ENCODE peak calls at places on chromosomes 2 and 18, in seven cellular contexts. One of them, this sample, is unnamed.
A peak's percentile ranks its signal among the peaks of the same experiment; 100 is the strongest.

GRCh38 chr2:227366861-227367800 is 12.0 kb downstream of the TM4SF20 start:
- ATAC-seq in naive thymus-derived CD4-positive, alpha-beta T cell: no peak
- ATAC-seq in sciatic nerve: peak; percentile 54
- ATAC-seq in left ventricle myocardium superior: peak; percentile 39
- ATAC-seq in left cardiac atrium: peak; percentile 56
- ATAC-seq in left lobe of liver: no peak
- ATAC-seq in natural killer cell: no peak
- ATAC-seq in this sample: no peak

GRCh38 chr18:4468515-4468914 is 13.4 kb upstream of the DLGAP1 start:
- ATAC-seq in natural killer cell: no peak
- ATAC-seq in left lobe of liver: no peak
- ATAC-seq in sciatic nerve: no peak
- ATAC-seq in left cardiac atrium: no peak
- ATAC-seq in left ventricle myocardium superior: no peak
- ATAC-seq in naive thymus-derived CD4-positive, alpha-beta T cell: no peak
- ATAC-seq in this sample: no peak

GRCh38 chr2:112811841-112812306 is 24.7 kb downstream of the IL1B start:
- ATAC-seq in left ventricle myocardium superior: peak; percentile 84
- ATAC-seq in natural killer cell: peak; percentile 34
- ATAC-seq in left cardiac atrium: peak; percentile 85
- ATAC-seq in naive thymus-derived CD4-positive, alpha-beta T cell: peak; percentile 61
- ATAC-seq in sciatic nerve: peak; percentile 45
- ATAC-seq in left lobe of liver: peak; percentile 69
- ATAC-seq in this sample: peak; percentile 82

GRCh38 chr18:79611040-79611681 is 68.4 kb upstream of the CTDP1 start:
- ATAC-seq in left lobe of liver: no peak
- ATAC-seq in natural killer cell: no peak
- ATAC-seq in sciatic nerve: peak; percentile 81
- ATAC-seq in left cardiac atrium: peak; percentile 76
- ATAC-seq in left ventricle myocardium superior: peak; percentile 89
- ATAC-seq in naive thymus-derived CD4-positive, alpha-beta T cell: no peak
- ATAC-seq in this sample: no peak

GRCh38 chr18:57743008-57743407 is 60.1 kb downstream of the ATP8B1 start:
- ATAC-seq in sciatic nerve: no peak
- ATAC-seq in natural killer cell: no peak
- ATAC-seq in naive thymus-derived CD4-positive, alpha-beta T cell: no peak
- ATAC-seq in left lobe of liver: no peak
- ATAC-seq in left ventricle myocardium superior: no peak
- ATAC-seq in left cardiac atrium: no peak
- ATAC-seq in this sample: no peak

GRCh38 chr2:142585785-142586184 is 291.7 kb upstream of the KYNU start:
- ATAC-seq in sciatic nerve: no peak
- ATAC-seq in left lobe of liver: no peak
- ATAC-seq in naive thymus-derived CD4-positive, alpha-beta T cell: no peak
- ATAC-seq in natural killer cell: no peak
- ATAC-seq in left ventricle myocardium superior: no peak
- ATAC-seq in left cardiac atrium: no peak
- ATAC-seq in this sample: peak; percentile 84

GRCh38 chr2:9416267-9416961 is 6.9 kb downstream of the ITGB1BP1 start:
- ATAC-seq in left cardiac atrium: no peak
- ATAC-seq in sciatic nerve: no peak
- ATAC-seq in natural killer cell: no peak
- ATAC-seq in left lobe of liver: no peak
- ATAC-seq in left ventricle myocardium superior: no peak
- ATAC-seq in naive thymus-derived CD4-positive, alpha-beta T cell: no peak
- ATAC-seq in this sample: no peak

GRCh38 chr2:29295843-29296242 is 180.6 kb downstream of the CLIP4 start:
- ATAC-seq in left lobe of liver: peak; percentile 59
- ATAC-seq in left cardiac atrium: no peak
- ATAC-seq in sciatic nerve: no peak
- ATAC-seq in natural killer cell: no peak
- ATAC-seq in naive thymus-derived CD4-positive, alpha-beta T cell: no peak
- ATAC-seq in left ventricle myocardium superior: peak; percentile 27
- ATAC-seq in this sample: no peak

GRCh38 chr18:9817725-9818422 is 67.9 kb upstream of the TXNDC2 start:
- ATAC-seq in left cardiac atrium: peak; percentile 68
- ATAC-seq in left ventricle myocardium superior: peak; percentile 91
- ATAC-seq in left lobe of liver: no peak
- ATAC-seq in sciatic nerve: no peak
- ATAC-seq in naive thymus-derived CD4-positive, alpha-beta T cell: no peak
- ATAC-seq in natural killer cell: no peak
- ATAC-seq in this sample: no peak

GRCh38 chr18:22346342-22346967 is 71.3 kb downstream of the CTAGE1 start:
- ATAC-seq in naive thymus-derived CD4-positive, alpha-beta T cell: peak; percentile 17
- ATAC-seq in natural killer cell: peak; percentile 4
- ATAC-seq in left cardiac atrium: no peak
- ATAC-seq in left lobe of liver: peak; percentile 5
- ATAC-seq in left ventricle myocardium superior: peak; percentile 19
- ATAC-seq in sciatic nerve: no peak
- ATAC-seq in this sample: no peak

GRCh38 chr2:227228061-227228667 is 63.7 kb downstream of the COL4A3 start:
- ATAC-seq in left ventricle myocardium superior: peak; percentile 94
- ATAC-seq in natural killer cell: no peak
- ATAC-seq in left cardiac atrium: peak; percentile 96
- ATAC-seq in left lobe of liver: peak; percentile 26
- ATAC-seq in sciatic nerve: peak; percentile 49
- ATAC-seq in naive thymus-derived CD4-positive, alpha-beta T cell: no peak
- ATAC-seq in this sample: no peak